ENCODE peak calls at places on chromosomes 7 and 10, in six cellular contexts. J is A172, D is ELR, G is activated T-cell treated with anti-CD3 and anti-CD28 coated beads for 1 hour, C is NCI-H446, F is fibroblast of lung. P is an unnamed sample.

GRCh38 chr7:120184866-120185265 is 88.1 kb upstream of the KCND2 start:
- DNase-seq in F (no peak), J (no peak), G (no peak), D (no peak), C (no peak), P (no peak)

GRCh38 chr7:6012355-6013104 is 3.5 kb downstream of the AIMP2 start:
- DNase-seq in C (no peak), G (no peak), D (no peak), J (no peak), F (no peak), P (no peak)

GRCh38 chr10:46539596-46540411 is 16.7 kb downstream of the GPRIN2 start:
- DNase-seq in C (no peak), F (peak), G (no peak), D (peak), J (peak), P (no peak)

GRCh38 chr7:122887198-122887597 is 938 bp upstream of the CADPS2 start:
- DNase-seq in C (peak), J (no peak), G (no peak), F (peak), D (peak), P (no peak)

GRCh38 chr7:17991866-17992648 is 35.6 kb downstream of the PRPS1L1 start:
- DNase-seq in J (no peak), C (no peak), F (no peak), G (no peak), D (peak), P (no peak)

GRCh38 chr7:76048668-76048988 is 722 bp downstream of the MDH2 start:
- DNase-seq in C (no peak), J (peak), G (no peak), F (no peak), D (no peak), P (no peak)

GRCh38 chr7:123649956-123650355 is 5.7 kb upstream of the LMOD2 start:
- DNase-seq in D (peak), J (peak), C (no peak), F (peak), G (no peak), P (no peak)

GRCh38 chr10:59175538-59176240 is 754 bp upstream of the PHYHIPL start:
- DNase-seq in C (no peak), D (no peak), J (no peak), F (no peak), G (no peak), P (peak)

GRCh38 chr7:133167300-133167699 is 85.4 kb upstream of the CHCHD3 start:
- DNase-seq in C (no peak), J (no peak), D (no peak), G (no peak), F (no peak), P (no peak)

GRCh38 chr10:6064119-6064518 is 2.0 kb upstream of the IL2RA start:
- DNase-seq in F (no peak), D (no peak), J (no peak), C (no peak), G (no peak), P (no peak)

GRCh38 chr10:71270301-71270777 is 48.7 kb upstream of the SLC29A3 start:
- DNase-seq in D (peak), C (peak), G (peak), J (peak), F (peak), P (no peak)

GRCh38 chr7:51309361-51310130 is 7.1 kb downstream of the COBL start:
- DNase-seq in D (no peak), G (no peak), C (no peak), J (no peak), F (no peak), P (no peak)

GRCh38 chr10:119025776-119026175 is 3.7 kb upstream of the NANOS1 start:
- DNase-seq in F (no peak), G (no peak), J (no peak), C (no peak), D (no peak), P (no peak)

GRCh38 chr10:46523881-46524470 is 32.5 kb downstream of the GPRIN2 start:
- DNase-seq in G (no peak), C (peak), J (peak), F (peak), D (peak), P (no peak)

GRCh38 chr7:49850921-49851613 is 77.6 kb downstream of the VWC2 start:
- DNase-seq in D (no peak), G (no peak), J (no peak), C (no peak), F (no peak), P (no peak)

GRCh38 chr7:117259626-117260025 is 63.2 kb downstream of the WNT2 start:
- DNase-seq in J (no peak), G (no peak), C (no peak), D (peak), F (peak), P (no peak)

GRCh38 chr10:75234683-75235374 is 928 bp downstream of the COMTD1 start:
- DNase-seq in J (no peak), G (peak), D (no peak), C (no peak), F (no peak), P (no peak)

GRCh38 chr10:123017421-123018165 is 8.8 kb downstream of the ACADSB start:
- DNase-seq in C (no peak), G (no peak), J (no peak), F (no peak), D (no peak), P (no peak)

GRCh38 chr10:110357252-110357780 is 52.6 kb upstream of the SMNDC1 start:
- DNase-seq in D (peak), J (peak), C (no peak), G (peak), F (peak), P (peak)

GRCh38 chr10:132449051-132449825 is 52.2 kb downstream of the PWWP2B start:
- DNase-seq in J (no peak), C (no peak), F (no peak), G (no peak), D (no peak), P (no peak)

GRCh38 chr10:104300002-104300735 is 31.2 kb downstream of the GSTO2 start:
- DNase-seq in F (peak), J (peak), D (peak), G (no peak), C (no peak), P (no peak)

GRCh38 chr7:98514211-98515150 is 102.6 kb upstream of the NPTX2 start:
- DNase-seq in F (no peak), G (no peak), J (no peak), D (no peak), C (no peak), P (no peak)

GRCh38 chr10:36354633-36355032 is 712.5 kb upstream of the FZD8 start:
- DNase-seq in J (no peak), D (no peak), F (no peak), G (no peak), C (no peak), P (no peak)

GRCh38 chr7:42181566-42181965 is 55.4 kb downstream of the GLI3 start:
- DNase-seq in F (peak), C (no peak), J (peak), D (no peak), G (no peak), P (no peak)

GRCh38 chr10:47425813-47426419 is 41.8 kb upstream of the ZNF488 start:
- DNase-seq in F (no peak), C (no peak), J (no peak), G (no peak), D (no peak), P (no peak)

GRCh38 chr7:102836206-102836938 is 76.4 kb upstream of the LRRC17 start:
- DNase-seq in D (peak), J (peak), C (peak), G (no peak), F (peak), P (no peak)

GRCh38 chr10:28082316-28082715 is 83.4 kb upstream of the ODAD2 start:
- DNase-seq in J (peak), D (peak), F (peak), C (no peak), G (no peak), P (no peak)

GRCh38 chr10:132959296-132959961 is 17.1 kb upstream of the CFAP46 start:
- DNase-seq in D (no peak), C (no peak), F (no peak), J (no peak), G (no peak), P (no peak)

GRCh38 chr10:61842755-61843497 is 58.6 kb upstream of the ARID5B start:
- DNase-seq in C (no peak), D (peak), G (no peak), J (peak), F (peak), P (no peak)

GRCh38 chr10:22473044-22473443 is 127.7 kb downstream of the SPAG6 start:
- DNase-seq in J (no peak), F (no peak), C (no peak), D (no peak), G (no peak), P (no peak)

GRCh38 chr10:89553064-89553734 is 17.8 kb upstream of the SLC16A12 start:
- DNase-seq in C (no peak), G (no peak), F (peak), J (peak), D (peak), P (no peak)

GRCh38 chr10:78952018-78952417 is 116.7 kb upstream of the ZMIZ1 start:
- DNase-seq in D (no peak), F (no peak), G (no peak), J (no peak), C (no peak), P (no peak)

GRCh38 chr7:106216517-106217088 is 68.2 kb downstream of the NAMPT start:
- DNase-seq in D (peak), F (peak), J (peak), G (no peak), C (no peak), P (no peak)

GRCh38 chr10:48778193-48778857 is 93.7 kb downstream of the WDFY4 start:
- DNase-seq in D (no peak), J (no peak), F (no peak), G (no peak), C (no peak), P (no peak)

GRCh38 chr7:116741625-116742316 is 69.8 kb downstream of the MET start:
- DNase-seq in D (peak), G (no peak), J (no peak), F (peak), C (no peak), P (no peak)

GRCh38 chr10:77090381-77091356 is 546.9 kb downstream of the KCNMA1 start:
- DNase-seq in C (no peak), J (peak), D (no peak), F (peak), G (no peak), P (no peak)

GRCh38 chr7:157791261-157791660 is 454.5 kb downstream of the DNAJB6 start:
- DNase-seq in F (no peak), C (no peak), D (no peak), J (no peak), G (no peak), P (no peak)